ENCODE peak calls at places on chromosomes 13 and 19, in eight cellular contexts. One of them, this sample, is unnamed.

GRCh38 chr13:75357576-75358295 is 124.2 kb downstream of the TBC1D4 start:
- DNase-seq in thoracic aorta: no peak
- DNase-seq in retinal pigment epithelial cell: no peak
- DNase-seq in CD4-positive, alpha-beta memory T cell: peak; percentile 55
- DNase-seq in bronchial epithelial cell: peak; percentile 51
- DNase-seq in brain microvascular endothelial cell: peak; percentile 75
- DNase-seq in fibroblast of mammary gland: peak; percentile 77
- DNase-seq in AG10803: peak; percentile 50
- DNase-seq in this sample: peak; percentile 84

GRCh38 chr13:114162533-114162922 is 16.5 kb upstream of the CFAP97D2 start:
- DNase-seq in thoracic aorta: no peak
- DNase-seq in retinal pigment epithelial cell: no peak
- DNase-seq in CD4-positive, alpha-beta memory T cell: no peak
- DNase-seq in bronchial epithelial cell: no peak
- DNase-seq in brain microvascular endothelial cell: no peak
- DNase-seq in fibroblast of mammary gland: no peak
- DNase-seq in AG10803: no peak
- DNase-seq in this sample: no peak

GRCh38 chr13:50873481-50873880 is 30.0 kb upstream of the DLEU7 start:
- DNase-seq in thoracic aorta: no peak
- DNase-seq in retinal pigment epithelial cell: no peak
- DNase-seq in CD4-positive, alpha-beta memory T cell: no peak
- DNase-seq in bronchial epithelial cell: peak; percentile 48
- DNase-seq in brain microvascular endothelial cell: no peak
- DNase-seq in fibroblast of mammary gland: peak; percentile 52
- DNase-seq in AG10803: no peak
- DNase-seq in this sample: no peak

GRCh38 chr13:99059498-99060070 is 81.7 kb upstream of the DOCK9 start:
- DNase-seq in thoracic aorta: no peak
- DNase-seq in retinal pigment epithelial cell: no peak
- DNase-seq in CD4-positive, alpha-beta memory T cell: no peak
- DNase-seq in bronchial epithelial cell: no peak
- DNase-seq in brain microvascular endothelial cell: peak; percentile 54
- DNase-seq in fibroblast of mammary gland: no peak
- DNase-seq in AG10803: no peak
- DNase-seq in this sample: no peak

GRCh38 chr13:95296326-95296939 is 4.8 kb downstream of the ABCC4 start:
- DNase-seq in thoracic aorta: no peak
- DNase-seq in retinal pigment epithelial cell: no peak
- DNase-seq in CD4-positive, alpha-beta memory T cell: no peak
- DNase-seq in bronchial epithelial cell: peak; percentile 25
- DNase-seq in brain microvascular endothelial cell: no peak
- DNase-seq in fibroblast of mammary gland: no peak
- DNase-seq in AG10803: peak; percentile 13
- DNase-seq in this sample: no peak

GRCh38 chr13:46385946-46386345 is 1.1 kb downstream of the RUBCNL start:
- DNase-seq in thoracic aorta: no peak
- DNase-seq in retinal pigment epithelial cell: no peak
- DNase-seq in CD4-positive, alpha-beta memory T cell: no peak
- DNase-seq in bronchial epithelial cell: no peak
- DNase-seq in brain microvascular endothelial cell: no peak
- DNase-seq in fibroblast of mammary gland: no peak
- DNase-seq in AG10803: no peak
- DNase-seq in this sample: no peak

GRCh38 chr19:17052439-17052838 is 22.8 kb downstream of the HAUS8 start:
- DNase-seq in thoracic aorta: no peak
- DNase-seq in retinal pigment epithelial cell: no peak
- DNase-seq in CD4-positive, alpha-beta memory T cell: peak; percentile 30
- DNase-seq in bronchial epithelial cell: peak; percentile 42
- DNase-seq in brain microvascular endothelial cell: peak; percentile 46
- DNase-seq in fibroblast of mammary gland: peak; percentile 60
- DNase-seq in AG10803: peak; percentile 54
- DNase-seq in this sample: no peak

GRCh38 chr13:75749407-75749806 is 113.3 kb downstream of the LMO7 start:
- DNase-seq in thoracic aorta: peak; percentile 32
- DNase-seq in retinal pigment epithelial cell: no peak
- DNase-seq in CD4-positive, alpha-beta memory T cell: no peak
- DNase-seq in bronchial epithelial cell: peak; percentile 40
- DNase-seq in brain microvascular endothelial cell: peak; percentile 29
- DNase-seq in fibroblast of mammary gland: peak; percentile 59
- DNase-seq in AG10803: peak; percentile 67
- DNase-seq in this sample: no peak

GRCh38 chr13:75637101-75637774 is 1.1 kb downstream of the LMO7 start:
- DNase-seq in thoracic aorta: no peak
- DNase-seq in retinal pigment epithelial cell: no peak
- DNase-seq in CD4-positive, alpha-beta memory T cell: no peak
- DNase-seq in bronchial epithelial cell: no peak
- DNase-seq in brain microvascular endothelial cell: no peak
- DNase-seq in fibroblast of mammary gland: peak; percentile 37
- DNase-seq in AG10803: no peak
- DNase-seq in this sample: no peak

DNA sequence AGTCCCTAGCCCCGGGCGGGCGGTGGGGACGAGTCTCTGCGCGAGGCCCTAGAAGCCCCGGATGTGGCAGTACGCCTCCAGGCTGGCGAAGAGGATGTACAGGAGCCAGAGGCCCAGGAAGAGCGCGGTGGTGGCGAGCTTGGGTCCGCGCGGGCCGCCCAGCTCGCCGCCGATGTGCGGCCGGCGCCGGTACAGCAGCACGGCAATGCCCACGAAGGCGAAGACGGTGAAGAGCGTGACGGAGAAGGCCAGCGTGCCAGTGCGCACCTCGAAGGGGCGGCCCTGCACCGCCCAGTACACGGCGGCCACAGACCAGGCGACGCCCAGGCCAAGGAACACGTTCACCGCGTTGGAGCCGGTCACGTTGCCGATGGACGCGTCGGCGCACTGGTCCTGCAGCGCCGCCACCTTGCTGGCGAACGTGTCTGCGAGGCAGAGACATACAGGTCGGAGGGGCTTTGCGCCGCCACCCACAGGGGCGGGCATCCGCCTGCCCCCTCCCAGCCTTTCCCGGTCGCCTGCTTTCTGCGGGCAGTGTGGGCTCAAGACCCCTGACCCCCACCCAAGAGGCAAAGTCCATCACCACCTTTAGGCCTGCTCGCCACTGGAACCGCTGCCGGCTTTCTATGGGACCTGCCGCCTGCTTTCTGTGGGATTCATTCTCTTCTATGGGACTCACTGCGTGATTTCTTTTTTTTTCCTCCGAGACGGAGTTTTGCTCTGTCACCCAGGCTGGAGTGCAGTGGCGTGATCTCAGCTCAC is 10.9 kb upstream of the MEIS3 start:
- DNase-seq in thoracic aorta: no peak
- DNase-seq in retinal pigment epithelial cell: no peak
- DNase-seq in CD4-positive, alpha-beta memory T cell: no peak
- DNase-seq in bronchial epithelial cell: peak; percentile 44
- DNase-seq in brain microvascular endothelial cell: no peak
- DNase-seq in fibroblast of mammary gland: peak; percentile 45
- DNase-seq in AG10803: peak; percentile 61
- DNase-seq in this sample: no peak
- H3K4me3 ChIP-seq in thoracic aorta: peak overlapping the region; percentile 42
- H3K4me3 ChIP-seq in retinal pigment epithelial cell: peak overlapping the region; percentile 10
- H3K4me3 ChIP-seq in CD4-positive, alpha-beta memory T cell: no peak overlapping the region
- H3K4me3 ChIP-seq in bronchial epithelial cell: peak overlapping the region; percentile 23
- H3K4me3 ChIP-seq in brain microvascular endothelial cell: peak overlapping the region; percentile 27
- H3K4me3 ChIP-seq in fibroblast of mammary gland: no peak overlapping the region
- H3K4me3 ChIP-seq in AG10803: peak overlapping the region; percentile 20
- H3K4me3 ChIP-seq in this sample: no peak overlapping the region

DNA sequence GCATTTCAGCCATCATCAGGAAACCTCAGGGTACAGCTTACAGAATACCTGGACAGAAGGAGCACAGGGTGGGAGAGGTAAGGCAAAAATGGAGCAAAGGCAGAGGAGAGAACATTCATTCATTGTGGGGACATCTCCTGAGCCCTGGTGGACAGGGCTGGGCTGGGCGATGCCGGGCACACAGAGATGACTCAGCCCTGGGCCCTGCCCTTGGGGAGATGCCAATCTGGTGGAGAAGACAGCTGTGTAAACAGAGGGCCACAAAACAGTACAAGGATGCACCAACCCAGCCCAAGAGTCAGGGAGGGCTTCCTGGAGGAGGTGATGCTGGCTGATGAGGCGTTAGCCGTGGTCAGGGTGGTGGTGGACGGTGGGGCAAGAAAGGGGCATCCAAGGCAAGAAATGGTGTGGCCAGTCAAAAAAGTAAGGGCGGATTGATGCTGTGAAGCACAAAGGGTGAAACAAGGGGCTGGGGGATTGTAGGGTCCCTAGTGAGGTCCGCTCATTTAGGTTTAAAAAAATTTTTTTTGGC is 3.6 kb upstream of the HAS1 start:
- DNase-seq in thoracic aorta: no peak
- DNase-seq in retinal pigment epithelial cell: no peak
- DNase-seq in CD4-positive, alpha-beta memory T cell: no peak
- DNase-seq in bronchial epithelial cell: peak; percentile 67
- DNase-seq in brain microvascular endothelial cell: peak; percentile 16
- DNase-seq in fibroblast of mammary gland: peak; percentile 87
- DNase-seq in AG10803: peak; percentile 79
- DNase-seq in this sample: no peak
- H3K4me3 ChIP-seq in thoracic aorta: no peak overlapping the region
- H3K4me3 ChIP-seq in retinal pigment epithelial cell: no peak overlapping the region
- H3K4me3 ChIP-seq in CD4-positive, alpha-beta memory T cell: no peak overlapping the region
- H3K4me3 ChIP-seq in bronchial epithelial cell: no peak overlapping the region
- H3K4me3 ChIP-seq in brain microvascular endothelial cell: no peak overlapping the region
- H3K4me3 ChIP-seq in fibroblast of mammary gland: no peak overlapping the region
- H3K4me3 ChIP-seq in AG10803: no peak overlapping the region
- H3K4me3 ChIP-seq in this sample: no peak overlapping the region

GRCh38 chr19:47742636-47743035 is 2.7 kb upstream of the NOP53 start:
- DNase-seq in thoracic aorta: no peak
- DNase-seq in retinal pigment epithelial cell: no peak
- DNase-seq in CD4-positive, alpha-beta memory T cell: no peak
- DNase-seq in bronchial epithelial cell: no peak
- DNase-seq in brain microvascular endothelial cell: no peak
- DNase-seq in fibroblast of mammary gland: peak; percentile 34
- DNase-seq in AG10803: no peak
- DNase-seq in this sample: no peak
- H3K4me3 ChIP-seq in thoracic aorta: peak overlapping the region; percentile 64
- H3K4me3 ChIP-seq in retinal pigment epithelial cell: peak overlapping the region; percentile 26
- H3K4me3 ChIP-seq in CD4-positive, alpha-beta memory T cell: no peak overlapping the region
- H3K4me3 ChIP-seq in bronchial epithelial cell: no peak overlapping the region
- H3K4me3 ChIP-seq in brain microvascular endothelial cell: peak overlapping the region; percentile 9
- H3K4me3 ChIP-seq in fibroblast of mammary gland: peak overlapping the region; percentile 10
- H3K4me3 ChIP-seq in AG10803: peak overlapping the region; percentile 46
- H3K4me3 ChIP-seq in this sample: no peak overlapping the region

DNA sequence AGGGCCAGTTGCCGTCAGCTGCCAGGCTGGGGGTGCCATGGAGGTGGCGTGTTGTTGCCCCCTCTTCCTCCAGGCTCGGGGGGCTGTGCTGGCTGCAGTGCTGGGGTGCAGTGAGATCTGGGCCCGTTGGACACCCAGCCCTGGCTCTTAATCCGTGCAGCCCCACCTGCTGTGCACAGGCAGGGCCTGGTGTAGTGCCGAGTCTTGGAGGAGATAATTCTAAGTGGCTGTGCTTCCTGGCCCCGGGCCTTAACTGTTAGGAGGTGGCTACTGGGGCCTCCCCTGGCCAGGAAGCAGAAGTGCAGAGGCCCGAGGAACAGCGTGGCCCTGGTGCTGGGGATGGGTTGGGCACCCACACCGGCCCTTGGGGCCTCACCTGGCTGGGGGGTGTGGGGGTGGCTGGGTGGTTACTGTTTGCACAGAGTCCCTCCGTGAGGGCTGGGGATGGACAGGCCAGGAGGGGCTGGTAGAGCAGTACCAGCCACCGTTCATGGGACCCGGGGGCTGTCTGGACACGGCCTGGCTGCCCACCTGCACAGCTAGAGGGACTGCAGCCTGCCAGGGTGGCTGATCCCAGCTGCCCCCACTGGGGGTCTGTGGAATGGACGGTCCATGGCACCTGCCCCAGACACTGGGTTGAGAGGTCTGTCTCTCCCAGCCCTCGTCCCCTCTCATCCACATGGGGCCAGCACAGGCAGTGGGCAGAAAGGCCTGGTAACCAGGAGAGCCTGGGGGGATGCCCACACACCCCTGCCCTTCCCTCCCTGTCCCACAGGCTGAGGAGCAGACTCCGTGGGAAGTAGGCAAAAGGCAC is 3.3 kb downstream of the GPX4 start:
- DNase-seq in thoracic aorta: no peak
- DNase-seq in retinal pigment epithelial cell: no peak
- DNase-seq in CD4-positive, alpha-beta memory T cell: no peak
- DNase-seq in bronchial epithelial cell: peak; percentile 38
- DNase-seq in brain microvascular endothelial cell: no peak
- DNase-seq in fibroblast of mammary gland: peak; percentile 60
- DNase-seq in AG10803: peak; percentile 74
- DNase-seq in this sample: no peak
- H3K4me3 ChIP-seq in thoracic aorta: no peak overlapping the region
- H3K4me3 ChIP-seq in retinal pigment epithelial cell: no peak overlapping the region
- H3K4me3 ChIP-seq in CD4-positive, alpha-beta memory T cell: no peak overlapping the region
- H3K4me3 ChIP-seq in bronchial epithelial cell: no peak overlapping the region
- H3K4me3 ChIP-seq in brain microvascular endothelial cell: no peak overlapping the region
- H3K4me3 ChIP-seq in fibroblast of mammary gland: no peak overlapping the region
- H3K4me3 ChIP-seq in AG10803: no peak overlapping the region
- H3K4me3 ChIP-seq in this sample: no peak overlapping the region

DNA sequence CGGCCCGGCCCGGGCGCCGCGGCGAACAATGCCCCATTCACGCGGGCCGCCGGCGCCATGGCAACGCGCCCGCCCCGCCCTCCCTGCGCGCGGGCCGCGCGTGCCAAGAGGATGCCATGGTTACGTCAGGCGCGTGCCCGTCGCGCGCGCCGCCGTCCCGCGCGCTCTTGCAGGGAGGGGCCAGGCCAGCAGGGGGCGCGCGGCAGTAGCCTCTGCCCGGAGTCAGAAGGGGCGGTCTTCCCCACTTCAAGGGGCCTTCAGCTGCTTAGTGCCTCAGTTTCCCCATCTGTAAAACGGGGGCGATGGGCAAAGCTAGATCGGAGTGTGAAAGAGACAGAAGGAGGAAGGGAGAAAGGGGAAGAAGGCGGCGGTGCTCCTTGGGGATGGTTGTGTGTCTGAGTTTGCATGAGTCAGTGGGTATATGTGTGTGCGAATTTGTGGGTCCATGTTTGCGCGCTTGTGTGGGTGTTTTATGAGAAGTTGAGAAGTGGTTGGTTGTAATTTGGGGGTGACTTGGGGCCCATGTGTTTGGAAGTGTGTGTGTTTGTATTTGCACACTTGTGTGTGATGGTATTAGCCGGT is 11.6 kb upstream of the NFIX start:
- DNase-seq in thoracic aorta: no peak
- DNase-seq in retinal pigment epithelial cell: no peak
- DNase-seq in CD4-positive, alpha-beta memory T cell: peak; percentile 83
- DNase-seq in bronchial epithelial cell: peak; percentile 31
- DNase-seq in brain microvascular endothelial cell: peak; percentile 53
- DNase-seq in fibroblast of mammary gland: peak; percentile 66
- DNase-seq in AG10803: peak; percentile 72
- DNase-seq in this sample: peak; percentile 60
- H3K4me3 ChIP-seq in thoracic aorta: peak overlapping the region; percentile 62
- H3K4me3 ChIP-seq in retinal pigment epithelial cell: no peak overlapping the region
- H3K4me3 ChIP-seq in CD4-positive, alpha-beta memory T cell: no peak overlapping the region
- H3K4me3 ChIP-seq in bronchial epithelial cell: peak overlapping the region; percentile 15
- H3K4me3 ChIP-seq in brain microvascular endothelial cell: peak overlapping the region; percentile 38
- H3K4me3 ChIP-seq in fibroblast of mammary gland: peak overlapping the region; percentile 34
- H3K4me3 ChIP-seq in AG10803: peak overlapping the region; percentile 55
- H3K4me3 ChIP-seq in this sample: peak overlapping the region; percentile 41

GRCh38 chr19:50358483-50359431 is 6.7 kb downstream of the NAPSA start:
- DNase-seq in thoracic aorta: no peak
- DNase-seq in retinal pigment epithelial cell: no peak
- DNase-seq in CD4-positive, alpha-beta memory T cell: peak; percentile 80
- DNase-seq in bronchial epithelial cell: no peak
- DNase-seq in brain microvascular endothelial cell: no peak
- DNase-seq in fibroblast of mammary gland: peak; percentile 48
- DNase-seq in AG10803: peak; percentile 23
- DNase-seq in this sample: peak; percentile 50
- H3K4me3 ChIP-seq in thoracic aorta: peak overlapping the region; percentile 83
- H3K4me3 ChIP-seq in retinal pigment epithelial cell: peak overlapping the region; percentile 37
- H3K4me3 ChIP-seq in CD4-positive, alpha-beta memory T cell: peak overlapping the region; percentile 45
- H3K4me3 ChIP-seq in bronchial epithelial cell: peak overlapping the region; percentile 32
- H3K4me3 ChIP-seq in brain microvascular endothelial cell: peak overlapping the region; percentile 48
- H3K4me3 ChIP-seq in fibroblast of mammary gland: peak overlapping the region; percentile 50
- H3K4me3 ChIP-seq in AG10803: peak overlapping the region; percentile 61
- H3K4me3 ChIP-seq in this sample: peak overlapping the region; percentile 60

This sample was measured in Jurkat, Clone E6-1.